ENCODE peak calls at places on chromosomes 3 and 15, in six cellular contexts. B is GM23338, Z is OCI-LY7, N is AG09319, S is BE2C, W is neural progenitor cell. C is an unnamed sample.

GRCh38 chr15:48733615-48734014 is 77.3 kb downstream of the CEP152 start:
- DNase-seq in B (no peak), Z (no peak), N (no peak), S (no peak), W (no peak), C (no peak)

GRCh38 chr15:39692464-39693327 is 89.9 kb downstream of the FSIP1 start:
- DNase-seq in B (peak), Z (no peak), N (no peak), S (no peak), W (peak), C (no peak)

GRCh38 chr3:172159376-172159775 is 120.0 kb downstream of the FNDC3B start:
- DNase-seq in B (no peak), Z (no peak), N (no peak), S (no peak), W (no peak), C (no peak)

GRCh38 chr3:186361246-186361611 is 805 bp downstream of the DGKG start:
- DNase-seq in B (peak), Z (no peak), N (no peak), S (no peak), W (peak), C (no peak)

GRCh38 chr15:68407141-68407885 is 24.6 kb downstream of the ITGA11 start:
- DNase-seq in B (no peak), Z (no peak), N (no peak), S (no peak), W (no peak), C (no peak)

GRCh38 chr15:66452971-66453580 is 44.5 kb downstream of the SNAPC5 start:
- DNase-seq in B (no peak), Z (peak), N (no peak), S (no peak), W (no peak), C (no peak)

GRCh38 chr15:65525622-65526021 is 4.6 kb upstream of the HACD3 start:
- DNase-seq in B (no peak), Z (no peak), N (no peak), S (no peak), W (no peak), C (no peak)

GRCh38 chr3:38581774-38582173 is 67.7 kb downstream of the SCN5A start:
- DNase-seq in B (no peak), Z (no peak), N (no peak), S (no peak), W (no peak), C (no peak)

GRCh38 chr3:137764001-137764433 is at the start of gene SOX14:
- DNase-seq in B (peak), Z (no peak), N (no peak), S (no peak), W (peak), C (no peak)

GRCh38 chr3:64668582-64669510 is 19.0 kb downstream of the ADAMTS9 start:
- DNase-seq in B (no peak), Z (no peak), N (no peak), S (no peak), W (no peak), C (no peak)

GRCh38 chr3:156044634-156044975 is 75.8 kb upstream of the KCNAB1 start:
- DNase-seq in B (no peak), Z (no peak), N (no peak), S (no peak), W (no peak), C (no peak)

GRCh38 chr3:99747915-99748314 is 69.7 kb upstream of the CMSS1 start:
- DNase-seq in B (peak), Z (no peak), N (no peak), S (no peak), W (peak), C (no peak)

GRCh38 chr3:184350618-184351017 is 10.8 kb downstream of the CLCN2 start:
- DNase-seq in B (no peak), Z (no peak), N (no peak), S (no peak), W (no peak), C (no peak)

GRCh38 chr15:78049691-78050440 is 27.6 kb downstream of the TBC1D2B start:
- DNase-seq in B (no peak), Z (peak), N (no peak), S (no peak), W (no peak), C (no peak)

GRCh38 chr3:123881771-123882170 is 2.4 kb downstream of the MYLK start:
- DNase-seq in B (peak), Z (no peak), N (no peak), S (no peak), W (no peak), C (no peak)

GRCh38 chr15:74857082-74857655 is 14.2 kb upstream of the ULK3 start:
- DNase-seq in B (no peak), Z (peak), N (no peak), S (peak), W (no peak), C (no peak)

GRCh38 chr15:90174140-90174891 is 26.8 kb upstream of the SEMA4B start:
- DNase-seq in B (peak), Z (no peak), N (no peak), S (peak), W (no peak), C (peak)

GRCh38 chr3:103055021-103055420 is 620.2 kb downstream of the ZPLD1 start:
- DNase-seq in B (no peak), Z (no peak), N (no peak), S (no peak), W (no peak), C (no peak)

GRCh38 chr15:51736069-51736468 is 1.4 kb downstream of the LYSMD2 start:
- DNase-seq in B (no peak), Z (no peak), N (no peak), S (peak), W (no peak), C (no peak)

GRCh38 chr3:87370007-87370406 is 93.6 kb upstream of the POU1F1 start:
- DNase-seq in B (peak), Z (no peak), N (no peak), S (no peak), W (no peak), C (no peak)

GRCh38 chr3:120604784-120605183 is 8.6 kb downstream of the NDUFB4 start:
- DNase-seq in B (peak), Z (no peak), N (no peak), S (no peak), W (peak), C (no peak)

GRCh38 chr15:38941399-38941953 is 376.9 kb upstream of the RASGRP1 start:
- DNase-seq in B (no peak), Z (no peak), N (no peak), S (peak), W (peak), C (no peak)

GRCh38 chr3:29906906-29907305 is 626.0 kb downstream of the RBMS3 start:
- DNase-seq in B (no peak), Z (no peak), N (no peak), S (no peak), W (no peak), C (no peak)

GRCh38 chr3:106711650-106712049 is 665.6 kb upstream of the CCDC54 start:
- DNase-seq in B (no peak), Z (no peak), N (no peak), S (no peak), W (no peak), C (no peak)

GRCh38 chr3:170222647-170223541 is 670 bp downstream of the PRKCI start:
- DNase-seq in B (peak), Z (peak), N (no peak), S (peak), W (peak), C (no peak)

GRCh38 chr15:64426845-64427465 is 33.4 kb upstream of the ZNF609 start:
- DNase-seq in B (peak), Z (peak), N (peak), S (no peak), W (peak), C (no peak)

C was measured in dorsolateral prefrontal cortex.